ENCODE peak calls at places on chromosomes 11 and 22, in seven cellular contexts. H, Y, U, R, I, K and O are unnamed samples.

GRCh38 chr11:100637706-100638105 is 49.4 kb upstream of the ARHGAP42 start:
- DNase-seq in I (no peak), K (no peak), R (no peak), H (no peak), U (no peak), Y (no peak), O (peak)

GRCh38 chr11:131146817-131147490 is 223.5 kb upstream of the NTM start:
- DNase-seq in I (no peak), R (no peak), H (no peak), U (no peak), Y (peak), K (no peak), O (no peak)

GRCh38 chr11:2517386-2518064 is 72.7 kb downstream of the KCNQ1 start:
- DNase-seq in Y (no peak), H (peak), I (peak), U (no peak), K (no peak), R (no peak), O (no peak)

GRCh38 chr22:42367980-42368378 is 64.2 kb downstream of the NFAM1 start:
- DNase-seq in K (no peak), Y (no peak), H (no peak), I (no peak), R (no peak), U (no peak), O (no peak)

GRCh38 chr22:27385261-27385998 is 416.1 kb downstream of the MN1 start:
- DNase-seq in I (peak), Y (no peak), U (peak), K (no peak), H (no peak), R (no peak), O (no peak)

GRCh38 chr22:48748113-48748859 is 1079.4 kb downstream of the BRD1 start:
- DNase-seq in R (no peak), K (no peak), U (peak), Y (no peak), H (no peak), I (peak), O (no peak)

GRCh38 chr11:96267490-96268010 is 75.4 kb downstream of the MAML2 start:
- DNase-seq in U (no peak), H (no peak), I (no peak), Y (peak), R (peak), K (no peak), O (no peak)

GRCh38 chr11:77089004-77089545 is 13.6 kb upstream of the OMP start:
- DNase-seq in Y (no peak), K (no peak), R (no peak), I (no peak), U (no peak), H (no peak), O (no peak)

GRCh38 chr11:115806056-115806455 is 301.8 kb upstream of the CADM1 start:
- DNase-seq in R (no peak), H (no peak), Y (no peak), K (no peak), I (no peak), U (no peak), O (no peak)

GRCh38 chr22:38868286-38868721 is 3.7 kb downstream of the CBX6 start:
- DNase-seq in Y (no peak), H (no peak), U (no peak), R (no peak), I (peak), K (no peak), O (no peak)

GRCh38 chr22:38870312-38870741 is 1.7 kb downstream of the CBX6 start:
- DNase-seq in K (peak), H (peak), U (peak), I (peak), Y (peak), R (peak), O (peak)

GRCh38 chr22:38870791-38871359 is 1.1 kb downstream of the CBX6 start:
- DNase-seq in Y (no peak), K (no peak), I (no peak), H (no peak), R (no peak), U (no peak), O (no peak)

GRCh38 chr22:38868886-38869381 is 3.1 kb downstream of the CBX6 start:
- DNase-seq in Y (peak), K (peak), I (peak), R (peak), U (peak), H (peak), O (peak)

DNA sequence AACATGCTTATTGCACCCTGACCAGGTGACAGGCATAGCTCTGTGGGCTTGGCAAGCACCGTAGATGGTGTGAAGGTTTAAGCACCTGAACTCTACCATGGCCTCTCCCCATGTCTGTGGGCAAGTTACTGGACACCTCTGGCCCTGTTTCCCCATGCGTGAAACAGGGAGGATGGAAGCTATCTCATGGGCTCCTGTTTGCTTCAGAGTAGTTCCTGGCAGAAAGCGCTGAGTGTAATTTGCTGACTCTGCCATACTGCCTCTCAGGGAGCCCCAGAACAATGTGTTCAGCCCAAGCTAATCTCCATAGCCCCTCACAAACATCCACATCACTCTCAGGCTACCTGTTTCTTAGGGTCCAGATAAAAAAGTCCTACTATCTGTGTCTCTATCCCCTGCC is 2.4 kb downstream of the CBX6 start:
- DNase-seq in R (no peak), U (no peak), Y (no peak), I (peak), H (no peak), K (no peak), O (no peak)
- H3K9ac ChIP-seq in R (peak), U (no peak), Y (no peak), I (no peak), H (no peak), K (no peak), O (peak)

DNA sequence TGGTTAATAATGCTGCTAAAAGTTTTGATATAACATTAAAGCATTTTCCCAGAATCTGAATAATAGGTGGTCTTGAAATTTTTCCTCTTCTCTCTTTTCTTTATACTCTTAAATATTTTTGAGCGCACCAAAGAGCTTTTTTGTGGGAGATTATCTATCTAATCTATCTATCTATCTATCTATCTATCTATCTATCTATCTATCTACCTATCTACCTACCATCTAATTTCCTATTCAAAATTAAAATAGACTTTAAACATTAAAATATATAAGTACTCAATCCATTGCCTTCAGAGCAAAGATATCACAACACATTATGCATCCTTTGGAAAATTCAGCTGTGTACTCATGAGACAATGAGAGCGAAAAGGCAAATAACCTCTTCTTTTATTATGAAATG is 55.8 kb downstream of the ELMOD1 start:
- DNase-seq in K (no peak), I (no peak), Y (no peak), R (no peak), H (no peak), U (no peak), O (no peak)
- H3K23ac ChIP-seq in K (no peak), I (no peak), Y (no peak), R (no peak), H (no peak), U (no peak), O (no peak)

GRCh38 chr11:701741-702513 is 4.1 kb upstream of the EPS8L2 start:
- DNase-seq in K (no peak), U (no peak), H (no peak), I (no peak), Y (no peak), R (no peak), O (no peak)

GRCh38 chr11:704799-705645 is 1.0 kb upstream of the EPS8L2 start:
- DNase-seq in U (no peak), I (peak), K (no peak), Y (no peak), R (no peak), H (peak), O (no peak)

GRCh38 chr11:702731-703461 is 3.1 kb upstream of the EPS8L2 start:
- DNase-seq in H (no peak), U (no peak), K (no peak), Y (no peak), R (no peak), I (no peak), O (no peak)

GRCh38 chr11:704189-704798 is 1.7 kb upstream of the EPS8L2 start:
- DNase-seq in U (no peak), K (no peak), R (no peak), Y (no peak), H (no peak), I (no peak), O (no peak)

GRCh38 chr11:703515-703914 is 2.5 kb upstream of the EPS8L2 start:
- DNase-seq in Y (no peak), I (no peak), U (no peak), R (no peak), K (no peak), H (no peak), O (no peak)
- H3K9ac ChIP-seq in Y (no peak), I (no peak), U (no peak), R (peak), K (no peak), H (no peak), O (no peak)

GRCh38 chr22:45953178-45953577 is 23.8 kb downstream of the WNT7B start:
- DNase-seq in U (no peak), Y (no peak), R (no peak), H (no peak), I (no peak), K (no peak), O (no peak)
- H3K23ac ChIP-seq in U (no peak), Y (no peak), R (no peak), H (no peak), I (no peak), K (peak), O (no peak)